ENCODE peak calls at places on chromosomes 6 and 20, in four cellular contexts. One of them, this sample, is unnamed.

GRCh38 chr20:6959900-6960312 is 192.4 kb downstream of the BMP2 start:
- DNase-seq in fibroblast of villous mesenchyme: peak
- DNase-seq in activated T-helper 9 cell treated with anti-CD3 and anti-CD28 coated beads, Interleukin-2, amount 50 U/mL, for 16 hours: no peak
- DNase-seq in stomach: no peak
- DNase-seq in this sample: no peak

GRCh38 chr20:5557123-5557522 is 193.1 kb upstream of the SHLD1 start:
- DNase-seq in fibroblast of villous mesenchyme: peak
- DNase-seq in activated T-helper 9 cell treated with anti-CD3 and anti-CD28 coated beads, Interleukin-2, amount 50 U/mL, for 16 hours: peak
- DNase-seq in stomach: peak
- DNase-seq in this sample: peak

GRCh38 chr20:16475225-16475624 is 98.0 kb downstream of the KIF16B start:
- DNase-seq in fibroblast of villous mesenchyme: no peak
- DNase-seq in activated T-helper 9 cell treated with anti-CD3 and anti-CD28 coated beads, Interleukin-2, amount 50 U/mL, for 16 hours: no peak
- DNase-seq in stomach: no peak
- DNase-seq in this sample: no peak

GRCh38 chr6:6764764-6765434 is 176.4 kb downstream of the LY86 start:
- DNase-seq in fibroblast of villous mesenchyme: no peak
- DNase-seq in activated T-helper 9 cell treated with anti-CD3 and anti-CD28 coated beads, Interleukin-2, amount 50 U/mL, for 16 hours: no peak
- DNase-seq in stomach: no peak
- DNase-seq in this sample: no peak

GRCh38 chr6:166949533-166950442 is 6.6 kb downstream of the RNASET2 start:
- DNase-seq in fibroblast of villous mesenchyme: no peak
- DNase-seq in activated T-helper 9 cell treated with anti-CD3 and anti-CD28 coated beads, Interleukin-2, amount 50 U/mL, for 16 hours: no peak
- DNase-seq in stomach: peak
- DNase-seq in this sample: no peak

GRCh38 chr20:10647471-10647870 is 26.3 kb downstream of the JAG1 start:
- DNase-seq in fibroblast of villous mesenchyme: no peak
- DNase-seq in activated T-helper 9 cell treated with anti-CD3 and anti-CD28 coated beads, Interleukin-2, amount 50 U/mL, for 16 hours: no peak
- DNase-seq in stomach: no peak
- DNase-seq in this sample: no peak

GRCh38 chr6:159212026-159212425 is 42.8 kb downstream of the FNDC1 start:
- DNase-seq in fibroblast of villous mesenchyme: no peak
- DNase-seq in activated T-helper 9 cell treated with anti-CD3 and anti-CD28 coated beads, Interleukin-2, amount 50 U/mL, for 16 hours: no peak
- DNase-seq in stomach: no peak
- DNase-seq in this sample: no peak

GRCh38 chr6:47009583-47009982 is 32.5 kb downstream of the ADGRF1 start:
- DNase-seq in fibroblast of villous mesenchyme: no peak
- DNase-seq in activated T-helper 9 cell treated with anti-CD3 and anti-CD28 coated beads, Interleukin-2, amount 50 U/mL, for 16 hours: no peak
- DNase-seq in stomach: no peak
- DNase-seq in this sample: no peak

GRCh38 chr6:131135244-131136020 is at the start of gene AKAP7:
- DNase-seq in fibroblast of villous mesenchyme: peak
- DNase-seq in activated T-helper 9 cell treated with anti-CD3 and anti-CD28 coated beads, Interleukin-2, amount 50 U/mL, for 16 hours: peak
- DNase-seq in stomach: peak
- DNase-seq in this sample: peak

GRCh38 chr6:44332585-44332984 is 9.9 kb upstream of the SPATS1 start:
- DNase-seq in fibroblast of villous mesenchyme: no peak
- DNase-seq in activated T-helper 9 cell treated with anti-CD3 and anti-CD28 coated beads, Interleukin-2, amount 50 U/mL, for 16 hours: no peak
- DNase-seq in stomach: no peak
- DNase-seq in this sample: no peak

GRCh38 chr6:148518371-148519156 is 175.9 kb downstream of the SASH1 start:
- DNase-seq in fibroblast of villous mesenchyme: peak
- DNase-seq in activated T-helper 9 cell treated with anti-CD3 and anti-CD28 coated beads, Interleukin-2, amount 50 U/mL, for 16 hours: no peak
- DNase-seq in stomach: no peak
- DNase-seq in this sample: no peak

GRCh38 chr20:40571625-40572024 is 117.4 kb downstream of the MAFB start:
- DNase-seq in fibroblast of villous mesenchyme: no peak
- DNase-seq in activated T-helper 9 cell treated with anti-CD3 and anti-CD28 coated beads, Interleukin-2, amount 50 U/mL, for 16 hours: no peak
- DNase-seq in stomach: no peak
- DNase-seq in this sample: no peak